ENCODE peak calls at places on chromosome 20, in nine cellular contexts. M is A673, Z is fibroblast of mammary gland, V is HFF-Myc, W is fibroblast of lung, I is esophagus squamous epithelium, J is AG04449, Y is lung, X is neural progenitor cell. S is an unnamed sample.

GRCh38 chr20:11112837-11113236 is 439.0 kb upstream of the JAG1 start:
- DNase-seq in X (no peak), V (no peak), W (peak; percentile 39), M (no peak), Y (no peak), Z (peak; percentile 15), J (no peak), I (no peak), S (peak; percentile 53)

GRCh38 chr20:62229667-62230066 is 8.7 kb upstream of the OSBPL2 start:
- DNase-seq in Y (no peak), J (no peak), X (no peak), Z (no peak), I (no peak), M (no peak), V (no peak), W (no peak), S (no peak)

GRCh38 chr20:43949741-43950618 is 35.3 kb downstream of the TOX2 start:
- DNase-seq in I (peak; percentile 20), Z (no peak), V (no peak), Y (peak; percentile 42), X (no peak), J (no peak), M (no peak), W (peak; percentile 35), S (no peak)

GRCh38 chr20:35066194-35066593 is 26.4 kb downstream of the TRPC4AP start:
- DNase-seq in I (no peak), M (no peak), W (no peak), V (no peak), J (no peak), Y (no peak), Z (no peak), X (no peak), S (no peak)

GRCh38 chr20:10671221-10671849 is 2.5 kb downstream of the JAG1 start:
- DNase-seq in W (peak; percentile 85), M (peak; percentile 92), X (peak; percentile 80), Z (peak; percentile 94), V (peak; percentile 71), J (peak; percentile 74), I (peak; percentile 69), Y (no peak), S (peak; percentile 96)

GRCh38 chr20:4026093-4026601 is 10.8 kb upstream of the RNF24 start:
- DNase-seq in M (peak; percentile 73), I (no peak), V (peak; percentile 78), X (peak; percentile 26), W (peak; percentile 84), Z (peak; percentile 94), J (no peak), Y (no peak), S (peak; percentile 81)

GRCh38 chr20:9817654-9818053 is 21.2 kb downstream of the PAK5 start:
- DNase-seq in V (no peak), Y (no peak), M (no peak), J (no peak), Z (no peak), X (no peak), W (no peak), I (no peak), S (no peak)

GRCh38 chr20:25308671-25309394 is 60.9 kb downstream of the PYGB start:
- DNase-seq in J (peak; percentile 59), X (no peak), W (peak; percentile 79), I (no peak), Z (peak; percentile 95), M (no peak), V (no peak), Y (no peak), S (peak; percentile 85)

GRCh38 chr20:11894072-11894471 is 23.6 kb upstream of the BTBD3 start:
- DNase-seq in Z (no peak), J (no peak), W (no peak), X (no peak), I (no peak), M (no peak), V (no peak), Y (no peak), S (no peak)

GRCh38 chr20:63639093-63639860 is 12.4 kb upstream of the GMEB2 start:
- DNase-seq in J (no peak), X (no peak), W (no peak), Y (no peak), Z (no peak), I (no peak), V (no peak), M (no peak), S (no peak)

GRCh38 chr20:63079971-63080370 is 73.2 kb upstream of the BHLHE23 start:
- DNase-seq in I (no peak), Z (no peak), J (no peak), M (no peak), V (no peak), X (no peak), Y (no peak), W (no peak), S (no peak)

GRCh38 chr20:56429496-56429895 is 17.4 kb downstream of the CASS4 start:
- DNase-seq in M (no peak), W (peak; percentile 94), I (no peak), X (no peak), J (no peak), V (no peak), Z (peak; percentile 73), Y (no peak), S (peak; percentile 61)

GRCh38 chr20:44706371-44707258 is 8.6 kb upstream of the CCN5 start:
- DNase-seq in Z (peak; percentile 81), J (no peak), X (no peak), V (no peak), W (peak; percentile 55), I (no peak), Y (no peak), M (no peak), S (peak; percentile 48)

GRCh38 chr20:52746190-52746589 is 226.0 kb upstream of the TSHZ2 start:
- DNase-seq in Y (no peak), X (peak; percentile 50), W (no peak), Z (no peak), V (no peak), M (no peak), J (no peak), I (no peak), S (no peak)

GRCh38 chr20:52746768-52747167 is 225.4 kb upstream of the TSHZ2 start:
- DNase-seq in Z (no peak), V (no peak), W (no peak), M (no peak), Y (no peak), X (no peak), I (no peak), J (no peak), S (no peak)

GRCh38 chr20:52748235-52748950 is 223.8 kb upstream of the TSHZ2 start:
- DNase-seq in X (no peak), I (no peak), V (no peak), J (no peak), Y (no peak), W (no peak), Z (peak; percentile 62), M (no peak), S (peak; percentile 63)

GRCh38 chr20:52747736-52748135 is 224.4 kb upstream of the TSHZ2 start:
- DNase-seq in X (peak; percentile 58), M (peak; percentile 31), I (no peak), V (no peak), Z (peak; percentile 48), J (no peak), W (peak; percentile 10), Y (no peak), S (no peak)

DNA sequence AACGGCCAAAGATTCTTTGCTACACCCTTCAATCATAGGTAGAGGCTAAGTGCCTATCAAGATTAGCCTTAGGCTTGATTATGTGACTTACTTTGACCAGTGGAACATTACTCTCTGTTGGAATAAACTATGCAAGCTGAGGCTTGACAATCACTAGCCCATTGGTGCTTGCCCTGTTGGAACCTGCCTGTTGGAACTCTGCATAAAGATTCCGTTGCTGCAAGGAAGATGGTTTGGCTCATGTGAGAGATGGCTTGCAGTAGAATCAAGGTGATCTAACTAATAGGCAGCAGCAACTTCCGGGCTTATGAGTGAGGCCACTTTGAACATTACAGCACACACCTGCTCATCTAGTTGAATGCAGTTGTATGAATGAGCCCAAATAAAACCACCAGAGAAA is 227.7 kb upstream of the TSHZ2 start:
- DNase-seq in I (no peak), J (no peak), V (no peak), X (no peak), W (no peak), Z (no peak), Y (no peak), M (no peak), S (no peak)
- H3K4me3 ChIP-seq in I (no peak overlapping the region), J (no peak overlapping the region), V (no peak overlapping the region), X (no peak overlapping the region), W (no peak overlapping the region), Z (no peak overlapping the region), Y (no peak overlapping the region), M (no peak overlapping the region), S (no peak overlapping the region)

GRCh38 chr20:23050847-23051627 is 1.6 kb upstream of the THBD start:
- DNase-seq in M (peak; percentile 66), V (peak; percentile 5), Y (peak; percentile 83), Z (peak; percentile 87), X (peak; percentile 93), J (no peak), I (peak; percentile 33), W (peak; percentile 64), S (peak; percentile 93)
- TF ChIP-seq CTCF in M (peak; percentile 57), V (peak; percentile 53), Y (peak; percentile 32), Z (peak; percentile 83), X (peak; percentile 82), J (peak; percentile 78), I (peak; percentile 90), W (peak; percentile 71), S (peak; percentile 82)

GRCh38 chr20:58228103-58228483 is 360 bp downstream of the ANKRD60 start:
- DNase-seq in M (no peak), Y (no peak), X (peak; percentile 28), W (no peak), I (no peak), V (no peak), Z (no peak), J (no peak), S (peak; percentile 37)
- H3K4me3 ChIP-seq in M (peak overlapping the region; percentile 46), Y (no peak overlapping the region), X (peak overlapping the region; percentile 47), W (no peak overlapping the region), I (peak overlapping the region; percentile 27), V (peak overlapping the region; percentile 8), Z (no peak overlapping the region), J (peak overlapping the region; percentile 52), S (peak overlapping the region; percentile 25)

GRCh38 chr20:7849675-7850074 is 90.6 kb downstream of the HAO1 start:
- DNase-seq in Z (no peak), M (no peak), J (no peak), X (no peak), Y (no peak), W (no peak), V (no peak), I (no peak), S (no peak)
- TF ChIP-seq CTCF in Z (no peak), M (no peak), J (no peak), X (no peak), Y (no peak), W (no peak), V (no peak), I (no peak), S (no peak)